ENCODE peak calls at places on chromosome 2, in nine cellular contexts. One of them, this sample, is unnamed.

GRCh38 chr2:164260506-164260905 is 360.8 kb downstream of the GRB14 start:
- DNase-seq in non-pigmented ciliary epithelial cell: no peak
- DNase-seq in fibroblast of the conjunctiva: no peak
- DNase-seq in NCI-H446: no peak
- DNase-seq in Kasumi-1: no peak
- DNase-seq in activated naive CD4-positive, alpha-beta T cell treated with anti-CD3 and anti-CD28 coated beads, Interleukin-2, amount 10 ng/mL, durations not matched to agents 7 days and 5 days: no peak
- DNase-seq in NCI-H774: no peak
- DNase-seq in T-helper 17 cell: no peak
- DNase-seq in NCI-H748 treated with DMSO at 0.1 percent for 48 hours: no peak
- DNase-seq in this sample: no peak

GRCh38 chr2:212816267-212816666 is 277.7 kb upstream of the ERBB4 start:
- DNase-seq in non-pigmented ciliary epithelial cell: no peak
- DNase-seq in fibroblast of the conjunctiva: no peak
- DNase-seq in NCI-H446: no peak
- DNase-seq in Kasumi-1: no peak
- DNase-seq in activated naive CD4-positive, alpha-beta T cell treated with anti-CD3 and anti-CD28 coated beads, Interleukin-2, amount 10 ng/mL, durations not matched to agents 7 days and 5 days: no peak
- DNase-seq in NCI-H774: no peak
- DNase-seq in T-helper 17 cell: no peak
- DNase-seq in NCI-H748 treated with DMSO at 0.1 percent for 48 hours: no peak
- DNase-seq in this sample: no peak

GRCh38 chr2:197613509-197613987 is 61.8 kb downstream of the RFTN2 start:
- DNase-seq in non-pigmented ciliary epithelial cell: no peak
- DNase-seq in fibroblast of the conjunctiva: peak
- DNase-seq in NCI-H446: no peak
- DNase-seq in Kasumi-1: no peak
- DNase-seq in activated naive CD4-positive, alpha-beta T cell treated with anti-CD3 and anti-CD28 coated beads, Interleukin-2, amount 10 ng/mL, durations not matched to agents 7 days and 5 days: no peak
- DNase-seq in NCI-H774: peak
- DNase-seq in T-helper 17 cell: no peak
- DNase-seq in NCI-H748 treated with DMSO at 0.1 percent for 48 hours: peak
- DNase-seq in this sample: no peak

GRCh38 chr2:148926291-148926961 is 51.4 kb downstream of the KIF5C start:
- DNase-seq in non-pigmented ciliary epithelial cell: no peak
- DNase-seq in fibroblast of the conjunctiva: no peak
- DNase-seq in NCI-H446: peak
- DNase-seq in Kasumi-1: peak
- DNase-seq in activated naive CD4-positive, alpha-beta T cell treated with anti-CD3 and anti-CD28 coated beads, Interleukin-2, amount 10 ng/mL, durations not matched to agents 7 days and 5 days: peak
- DNase-seq in NCI-H774: no peak
- DNase-seq in T-helper 17 cell: peak
- DNase-seq in NCI-H748 treated with DMSO at 0.1 percent for 48 hours: no peak
- DNase-seq in this sample: peak

GRCh38 chr2:214651451-214651850 is 158.0 kb downstream of the BARD1 start:
- DNase-seq in non-pigmented ciliary epithelial cell: no peak
- DNase-seq in fibroblast of the conjunctiva: no peak
- DNase-seq in NCI-H446: no peak
- DNase-seq in Kasumi-1: no peak
- DNase-seq in activated naive CD4-positive, alpha-beta T cell treated with anti-CD3 and anti-CD28 coated beads, Interleukin-2, amount 10 ng/mL, durations not matched to agents 7 days and 5 days: no peak
- DNase-seq in NCI-H774: no peak
- DNase-seq in T-helper 17 cell: no peak
- DNase-seq in NCI-H748 treated with DMSO at 0.1 percent for 48 hours: no peak
- DNase-seq in this sample: no peak

GRCh38 chr2:172119089-172119488 is 16.4 kb upstream of the DLX2 start:
- DNase-seq in non-pigmented ciliary epithelial cell: no peak
- DNase-seq in fibroblast of the conjunctiva: no peak
- DNase-seq in NCI-H446: no peak
- DNase-seq in Kasumi-1: no peak
- DNase-seq in activated naive CD4-positive, alpha-beta T cell treated with anti-CD3 and anti-CD28 coated beads, Interleukin-2, amount 10 ng/mL, durations not matched to agents 7 days and 5 days: no peak
- DNase-seq in NCI-H774: no peak
- DNase-seq in T-helper 17 cell: no peak
- DNase-seq in NCI-H748 treated with DMSO at 0.1 percent for 48 hours: no peak
- DNase-seq in this sample: no peak

GRCh38 chr2:236355911-236356310 is 91.7 kb upstream of the ASB18 start:
- DNase-seq in non-pigmented ciliary epithelial cell: no peak
- DNase-seq in fibroblast of the conjunctiva: no peak
- DNase-seq in NCI-H446: no peak
- DNase-seq in Kasumi-1: no peak
- DNase-seq in activated naive CD4-positive, alpha-beta T cell treated with anti-CD3 and anti-CD28 coated beads, Interleukin-2, amount 10 ng/mL, durations not matched to agents 7 days and 5 days: no peak
- DNase-seq in NCI-H774: no peak
- DNase-seq in T-helper 17 cell: no peak
- DNase-seq in NCI-H748 treated with DMSO at 0.1 percent for 48 hours: no peak
- DNase-seq in this sample: no peak

GRCh38 chr2:68901199-68901515 is 30.0 kb upstream of the BMP10 start:
- DNase-seq in non-pigmented ciliary epithelial cell: no peak
- DNase-seq in fibroblast of the conjunctiva: no peak
- DNase-seq in NCI-H446: no peak
- DNase-seq in Kasumi-1: no peak
- DNase-seq in activated naive CD4-positive, alpha-beta T cell treated with anti-CD3 and anti-CD28 coated beads, Interleukin-2, amount 10 ng/mL, durations not matched to agents 7 days and 5 days: no peak
- DNase-seq in NCI-H774: no peak
- DNase-seq in T-helper 17 cell: no peak
- DNase-seq in NCI-H748 treated with DMSO at 0.1 percent for 48 hours: no peak
- DNase-seq in this sample: no peak

GRCh38 chr2:8623958-8624591 is 57.8 kb upstream of the ID2 start:
- DNase-seq in non-pigmented ciliary epithelial cell: no peak
- DNase-seq in fibroblast of the conjunctiva: no peak
- DNase-seq in NCI-H446: no peak
- DNase-seq in Kasumi-1: no peak
- DNase-seq in activated naive CD4-positive, alpha-beta T cell treated with anti-CD3 and anti-CD28 coated beads, Interleukin-2, amount 10 ng/mL, durations not matched to agents 7 days and 5 days: peak
- DNase-seq in NCI-H774: no peak
- DNase-seq in T-helper 17 cell: no peak
- DNase-seq in NCI-H748 treated with DMSO at 0.1 percent for 48 hours: no peak
- DNase-seq in this sample: no peak

GRCh38 chr2:219916261-219916660 is 288.8 kb downstream of the SLC4A3 start:
- DNase-seq in non-pigmented ciliary epithelial cell: no peak
- DNase-seq in fibroblast of the conjunctiva: no peak
- DNase-seq in NCI-H446: no peak
- DNase-seq in Kasumi-1: no peak
- DNase-seq in activated naive CD4-positive, alpha-beta T cell treated with anti-CD3 and anti-CD28 coated beads, Interleukin-2, amount 10 ng/mL, durations not matched to agents 7 days and 5 days: no peak
- DNase-seq in NCI-H774: no peak
- DNase-seq in T-helper 17 cell: no peak
- DNase-seq in NCI-H748 treated with DMSO at 0.1 percent for 48 hours: peak
- DNase-seq in this sample: no peak

GRCh38 chr2:200258881-200259576 is 47.5 kb upstream of the SPATS2L start:
- DNase-seq in non-pigmented ciliary epithelial cell: no peak
- DNase-seq in fibroblast of the conjunctiva: no peak
- DNase-seq in NCI-H446: no peak
- DNase-seq in Kasumi-1: no peak
- DNase-seq in activated naive CD4-positive, alpha-beta T cell treated with anti-CD3 and anti-CD28 coated beads, Interleukin-2, amount 10 ng/mL, durations not matched to agents 7 days and 5 days: no peak
- DNase-seq in NCI-H774: no peak
- DNase-seq in T-helper 17 cell: no peak
- DNase-seq in NCI-H748 treated with DMSO at 0.1 percent for 48 hours: no peak
- DNase-seq in this sample: no peak

This sample was measured in GF-D8.